ENCODE peak calls at places on chromosomes 5 and 9, in eight cellular contexts. One of them, this sample, is unnamed.

GRCh38 chr5:113382736-113383135 is 52.1 kb downstream of the TSSK1B start:
- DNase-seq in HEK293T: no peak
- DNase-seq in SK-N-SH: no peak
- DNase-seq in NCI-H1092: no peak
- DNase-seq in NCI-H526 treated with DMSO at 0.1 percent for 48 hours: no peak
- DNase-seq in fibroblast of lung: no peak
- DNase-seq in nucleus accumbens: no peak
- DNase-seq in sigmoid colon: no peak
- DNase-seq in this sample: no peak

GRCh38 chr5:68007446-68007845 is 208.1 kb upstream of the PIK3R1 start:
- DNase-seq in HEK293T: no peak
- DNase-seq in SK-N-SH: no peak
- DNase-seq in NCI-H1092: no peak
- DNase-seq in NCI-H526 treated with DMSO at 0.1 percent for 48 hours: no peak
- DNase-seq in fibroblast of lung: peak
- DNase-seq in nucleus accumbens: no peak
- DNase-seq in sigmoid colon: peak
- DNase-seq in this sample: no peak

GRCh38 chr5:102627311-102627710 is 127.8 kb upstream of the PAM start:
- DNase-seq in HEK293T: no peak
- DNase-seq in SK-N-SH: no peak
- DNase-seq in NCI-H1092: no peak
- DNase-seq in NCI-H526 treated with DMSO at 0.1 percent for 48 hours: peak
- DNase-seq in fibroblast of lung: peak
- DNase-seq in nucleus accumbens: no peak
- DNase-seq in sigmoid colon: no peak
- DNase-seq in this sample: no peak

GRCh38 chr5:61450170-61450815 is 118.2 kb downstream of the ZSWIM6 start:
- DNase-seq in HEK293T: no peak
- DNase-seq in SK-N-SH: no peak
- DNase-seq in NCI-H1092: no peak
- DNase-seq in NCI-H526 treated with DMSO at 0.1 percent for 48 hours: no peak
- DNase-seq in fibroblast of lung: peak
- DNase-seq in nucleus accumbens: no peak
- DNase-seq in sigmoid colon: no peak
- DNase-seq in this sample: no peak

GRCh38 chr5:156359452-156359851 is 32.5 kb downstream of the SGCD start:
- DNase-seq in HEK293T: no peak
- DNase-seq in SK-N-SH: no peak
- DNase-seq in NCI-H1092: no peak
- DNase-seq in NCI-H526 treated with DMSO at 0.1 percent for 48 hours: no peak
- DNase-seq in fibroblast of lung: peak
- DNase-seq in nucleus accumbens: no peak
- DNase-seq in sigmoid colon: no peak
- DNase-seq in this sample: no peak

GRCh38 chr9:129875181-129875611 is 39.9 kb downstream of the USP20 start:
- DNase-seq in HEK293T: peak
- DNase-seq in SK-N-SH: peak
- DNase-seq in NCI-H1092: no peak
- DNase-seq in NCI-H526 treated with DMSO at 0.1 percent for 48 hours: no peak
- DNase-seq in fibroblast of lung: no peak
- DNase-seq in nucleus accumbens: no peak
- DNase-seq in sigmoid colon: no peak
- DNase-seq in this sample: peak

GRCh38 chr5:107673368-107674136 is 2.8 kb upstream of the EFNA5 start:
- DNase-seq in HEK293T: peak
- DNase-seq in SK-N-SH: peak
- DNase-seq in NCI-H1092: peak
- DNase-seq in NCI-H526 treated with DMSO at 0.1 percent for 48 hours: peak
- DNase-seq in fibroblast of lung: peak
- DNase-seq in nucleus accumbens: peak
- DNase-seq in sigmoid colon: peak
- DNase-seq in this sample: peak

GRCh38 chr9:82883436-82883835 is 179.5 kb downstream of the RASEF start:
- DNase-seq in HEK293T: no peak
- DNase-seq in SK-N-SH: no peak
- DNase-seq in NCI-H1092: no peak
- DNase-seq in NCI-H526 treated with DMSO at 0.1 percent for 48 hours: no peak
- DNase-seq in fibroblast of lung: no peak
- DNase-seq in nucleus accumbens: no peak
- DNase-seq in sigmoid colon: no peak
- DNase-seq in this sample: no peak

GRCh38 chr5:35244171-35244570 is 13.9 kb upstream of the PRLR start:
- DNase-seq in HEK293T: no peak
- DNase-seq in SK-N-SH: no peak
- DNase-seq in NCI-H1092: no peak
- DNase-seq in NCI-H526 treated with DMSO at 0.1 percent for 48 hours: no peak
- DNase-seq in fibroblast of lung: no peak
- DNase-seq in nucleus accumbens: no peak
- DNase-seq in sigmoid colon: no peak
- DNase-seq in this sample: no peak

GRCh38 chr9:131394464-131395026 is 659 bp downstream of the PRRC2B start:
- DNase-seq in HEK293T: no peak
- DNase-seq in SK-N-SH: peak
- DNase-seq in NCI-H1092: peak
- DNase-seq in NCI-H526 treated with DMSO at 0.1 percent for 48 hours: no peak
- DNase-seq in fibroblast of lung: no peak
- DNase-seq in nucleus accumbens: no peak
- DNase-seq in sigmoid colon: peak
- DNase-seq in this sample: peak

GRCh38 chr9:87891754-87892153 is 9.1 kb downstream of the SPATA31E1 start:
- DNase-seq in HEK293T: no peak
- DNase-seq in SK-N-SH: no peak
- DNase-seq in NCI-H1092: no peak
- DNase-seq in NCI-H526 treated with DMSO at 0.1 percent for 48 hours: no peak
- DNase-seq in fibroblast of lung: no peak
- DNase-seq in nucleus accumbens: no peak
- DNase-seq in sigmoid colon: no peak
- DNase-seq in this sample: no peak

GRCh38 chr5:143466632-143467031 is 63.1 kb upstream of the NR3C1 start:
- DNase-seq in HEK293T: no peak
- DNase-seq in SK-N-SH: no peak
- DNase-seq in NCI-H1092: no peak
- DNase-seq in NCI-H526 treated with DMSO at 0.1 percent for 48 hours: no peak
- DNase-seq in fibroblast of lung: no peak
- DNase-seq in nucleus accumbens: no peak
- DNase-seq in sigmoid colon: no peak
- DNase-seq in this sample: no peak

GRCh38 chr9:98356326-98356725 is 100.9 kb upstream of the TBC1D2 start:
- DNase-seq in HEK293T: no peak
- DNase-seq in SK-N-SH: no peak
- DNase-seq in NCI-H1092: no peak
- DNase-seq in NCI-H526 treated with DMSO at 0.1 percent for 48 hours: no peak
- DNase-seq in fibroblast of lung: no peak
- DNase-seq in nucleus accumbens: no peak
- DNase-seq in sigmoid colon: no peak
- DNase-seq in this sample: no peak

GRCh38 chr5:13278148-13278547 is 666.3 kb downstream of the DNAH5 start:
- DNase-seq in HEK293T: peak
- DNase-seq in SK-N-SH: peak
- DNase-seq in NCI-H1092: no peak
- DNase-seq in NCI-H526 treated with DMSO at 0.1 percent for 48 hours: no peak
- DNase-seq in fibroblast of lung: no peak
- DNase-seq in nucleus accumbens: no peak
- DNase-seq in sigmoid colon: no peak
- DNase-seq in this sample: no peak

GRCh38 chr5:100794218-100794617 is 108.9 kb downstream of the ST8SIA4 start:
- DNase-seq in HEK293T: no peak
- DNase-seq in SK-N-SH: no peak
- DNase-seq in NCI-H1092: no peak
- DNase-seq in NCI-H526 treated with DMSO at 0.1 percent for 48 hours: no peak
- DNase-seq in fibroblast of lung: no peak
- DNase-seq in nucleus accumbens: no peak
- DNase-seq in sigmoid colon: no peak
- DNase-seq in this sample: no peak

GRCh38 chr9:137241490-137242328 is 622 bp downstream of the TUBB4B start:
- DNase-seq in HEK293T: peak
- DNase-seq in SK-N-SH: peak
- DNase-seq in NCI-H1092: no peak
- DNase-seq in NCI-H526 treated with DMSO at 0.1 percent for 48 hours: no peak
- DNase-seq in fibroblast of lung: peak
- DNase-seq in nucleus accumbens: no peak
- DNase-seq in sigmoid colon: peak
- DNase-seq in this sample: no peak

GRCh38 chr9:113785334-113785733 is 90.8 kb upstream of the ZNF618 start:
- DNase-seq in HEK293T: no peak
- DNase-seq in SK-N-SH: no peak
- DNase-seq in NCI-H1092: no peak
- DNase-seq in NCI-H526 treated with DMSO at 0.1 percent for 48 hours: no peak
- DNase-seq in fibroblast of lung: no peak
- DNase-seq in nucleus accumbens: no peak
- DNase-seq in sigmoid colon: no peak
- DNase-seq in this sample: no peak

GRCh38 chr9:130927995-130928900 is 10.8 kb downstream of the FIBCD1 start:
- DNase-seq in HEK293T: no peak
- DNase-seq in SK-N-SH: peak
- DNase-seq in NCI-H1092: peak
- DNase-seq in NCI-H526 treated with DMSO at 0.1 percent for 48 hours: no peak
- DNase-seq in fibroblast of lung: peak
- DNase-seq in nucleus accumbens: no peak
- DNase-seq in sigmoid colon: no peak
- DNase-seq in this sample: no peak

GRCh38 chr5:75028090-75028489 is 24.3 kb downstream of the GCNT4 start:
- DNase-seq in HEK293T: no peak
- DNase-seq in SK-N-SH: no peak
- DNase-seq in NCI-H1092: no peak
- DNase-seq in NCI-H526 treated with DMSO at 0.1 percent for 48 hours: no peak
- DNase-seq in fibroblast of lung: no peak
- DNase-seq in nucleus accumbens: no peak
- DNase-seq in sigmoid colon: no peak
- DNase-seq in this sample: no peak

GRCh38 chr9:97564291-97565175 is 63.1 kb downstream of the TMOD1 start:
- DNase-seq in HEK293T: no peak
- DNase-seq in SK-N-SH: peak
- DNase-seq in NCI-H1092: peak
- DNase-seq in NCI-H526 treated with DMSO at 0.1 percent for 48 hours: peak
- DNase-seq in fibroblast of lung: peak
- DNase-seq in nucleus accumbens: no peak
- DNase-seq in sigmoid colon: peak
- DNase-seq in this sample: no peak

GRCh38 chr5:95712347-95712958 is 18.7 kb upstream of the RHOBTB3 start:
- DNase-seq in HEK293T: no peak
- DNase-seq in SK-N-SH: peak
- DNase-seq in NCI-H1092: no peak
- DNase-seq in NCI-H526 treated with DMSO at 0.1 percent for 48 hours: no peak
- DNase-seq in fibroblast of lung: peak
- DNase-seq in nucleus accumbens: no peak
- DNase-seq in sigmoid colon: no peak
- DNase-seq in this sample: no peak

GRCh38 chr5:115575167-115576070 is 26.9 kb downstream of the TICAM2 start:
- DNase-seq in HEK293T: no peak
- DNase-seq in SK-N-SH: no peak
- DNase-seq in NCI-H1092: no peak
- DNase-seq in NCI-H526 treated with DMSO at 0.1 percent for 48 hours: no peak
- DNase-seq in fibroblast of lung: peak
- DNase-seq in nucleus accumbens: no peak
- DNase-seq in sigmoid colon: no peak
- DNase-seq in this sample: no peak

GRCh38 chr5:43802119-43802518 is 199.1 kb downstream of the NNT start:
- DNase-seq in HEK293T: no peak
- DNase-seq in SK-N-SH: no peak
- DNase-seq in NCI-H1092: no peak
- DNase-seq in NCI-H526 treated with DMSO at 0.1 percent for 48 hours: no peak
- DNase-seq in fibroblast of lung: peak
- DNase-seq in nucleus accumbens: no peak
- DNase-seq in sigmoid colon: no peak
- DNase-seq in this sample: no peak

GRCh38 chr5:132103380-132103951 is 29.9 kb downstream of the CSF2 start:
- DNase-seq in HEK293T: no peak
- DNase-seq in SK-N-SH: peak
- DNase-seq in NCI-H1092: no peak
- DNase-seq in NCI-H526 treated with DMSO at 0.1 percent for 48 hours: no peak
- DNase-seq in fibroblast of lung: peak
- DNase-seq in nucleus accumbens: no peak
- DNase-seq in sigmoid colon: peak
- DNase-seq in this sample: no peak

GRCh38 chr9:129839324-129840023 is 4.2 kb downstream of the USP20 start:
- DNase-seq in HEK293T: no peak
- DNase-seq in SK-N-SH: no peak
- DNase-seq in NCI-H1092: no peak
- DNase-seq in NCI-H526 treated with DMSO at 0.1 percent for 48 hours: no peak
- DNase-seq in fibroblast of lung: no peak
- DNase-seq in nucleus accumbens: no peak
- DNase-seq in sigmoid colon: no peak
- DNase-seq in this sample: no peak

GRCh38 chr5:151406322-151406947 is 41.0 kb upstream of the SLC36A1 start:
- DNase-seq in HEK293T: peak
- DNase-seq in SK-N-SH: no peak
- DNase-seq in NCI-H1092: no peak
- DNase-seq in NCI-H526 treated with DMSO at 0.1 percent for 48 hours: no peak
- DNase-seq in fibroblast of lung: no peak
- DNase-seq in nucleus accumbens: no peak
- DNase-seq in sigmoid colon: no peak
- DNase-seq in this sample: peak

GRCh38 chr9:95724253-95724991 is 151.1 kb upstream of the ERCC6L2 start:
- DNase-seq in HEK293T: no peak
- DNase-seq in SK-N-SH: no peak
- DNase-seq in NCI-H1092: no peak
- DNase-seq in NCI-H526 treated with DMSO at 0.1 percent for 48 hours: no peak
- DNase-seq in fibroblast of lung: no peak
- DNase-seq in nucleus accumbens: no peak
- DNase-seq in sigmoid colon: no peak
- DNase-seq in this sample: no peak

This sample was measured in WTC11.